ENCODE peak calls at places on chromosomes 3 and 15, in five cellular contexts. L is activated B cell treated with CpG ODN at 0.5 μM for 24 hours, V is osteocyte, C is fibroblast of mammary gland, H is GM13976. Q is an unnamed sample.

GRCh38 chr3:45479627-45480026 is 91.3 kb downstream of the LARS2 start:
- DNase-seq in L (no peak), V (no peak), C (peak), H (no peak), Q (peak)

GRCh38 chr3:112653209-112653871 is 12.4 kb upstream of the CCDC80 start:
- DNase-seq in L (no peak), V (no peak), C (peak), H (no peak), Q (peak)

GRCh38 chr3:118128886-118129285 is 905.8 kb downstream of the IGSF11 start:
- DNase-seq in L (no peak), V (no peak), C (peak), H (no peak), Q (no peak)

GRCh38 chr3:182399978-182400737 is 393.1 kb upstream of the ATP11B start:
- DNase-seq in L (no peak), V (no peak), C (no peak), H (no peak), Q (no peak)

GRCh38 chr3:126528419-126528799 is 4.5 kb downstream of the CHST13 start:
- DNase-seq in L (no peak), V (no peak), C (no peak), H (no peak), Q (no peak)

GRCh38 chr15:40085225-40085624 is 23.5 kb downstream of the BMF start:
- DNase-seq in L (no peak), V (no peak), C (no peak), H (no peak), Q (no peak)

GRCh38 chr3:178479860-178480259 is 56.4 kb upstream of the KCNMB2 start:
- DNase-seq in L (no peak), V (no peak), C (no peak), H (no peak), Q (no peak)

GRCh38 chr3:67655364-67656121 is 1.1 kb upstream of the SUCLG2 start:
- DNase-seq in L (peak), V (no peak), C (no peak), H (no peak), Q (no peak)

GRCh38 chr3:172317984-172318383 is 130.3 kb downstream of the GHSR start:
- DNase-seq in L (no peak), V (no peak), C (peak), H (peak), Q (peak)

GRCh38 chr3:158539414-158540014 is 31.5 kb upstream of the MLF1 start:
- DNase-seq in L (no peak), V (no peak), C (peak), H (no peak), Q (peak)

GRCh38 chr3:177201707-177202397 is 4.6 kb upstream of the TBL1XR1 start:
- DNase-seq in L (no peak), V (no peak), C (no peak), H (peak), Q (no peak)

GRCh38 chr3:155995525-155996370 is 124.6 kb upstream of the KCNAB1 start:
- DNase-seq in L (no peak), V (no peak), C (peak), H (peak), Q (peak)

GRCh38 chr15:31457161-31457560 is 130.5 kb downstream of the KLF13 start:
- DNase-seq in L (no peak), V (peak), C (peak), H (no peak), Q (no peak)

GRCh38 chr15:48333553-48333952 is 2.3 kb downstream of the DUT start:
- DNase-seq in L (no peak), V (no peak), C (no peak), H (no peak), Q (no peak)

GRCh38 chr15:48340111-48340510 is 8.9 kb downstream of the DUT start:
- DNase-seq in L (no peak), V (no peak), C (no peak), H (no peak), Q (no peak)

GRCh38 chr15:48337626-48338025 is 6.4 kb downstream of the DUT start:
- DNase-seq in L (no peak), V (no peak), C (no peak), H (no peak), Q (peak)

GRCh38 chr15:48334260-48334659 is 3.0 kb downstream of the DUT start:
- DNase-seq in L (no peak), V (no peak), C (no peak), H (no peak), Q (no peak)

GRCh38 chr15:48336940-48337339 is 5.7 kb downstream of the DUT start:
- DNase-seq in L (no peak), V (no peak), C (peak), H (no peak), Q (no peak)
- TF ChIP-seq CTCF in L (no peak), V (peak), C (peak), H (peak), Q (peak)

GRCh38 chr15:52734329-52734728 is 55.1 kb upstream of the ATOSA start:
- DNase-seq in L (no peak), V (no peak), C (no peak), H (no peak), Q (no peak)

GRCh38 chr15:52733696-52734255 is 54.6 kb upstream of the ATOSA start:
- DNase-seq in L (no peak), V (no peak), C (no peak), H (no peak), Q (no peak)

GRCh38 chr15:52733078-52733477 is 53.9 kb upstream of the ATOSA start:
- DNase-seq in L (no peak), V (no peak), C (peak), H (no peak), Q (no peak)

GRCh38 chr15:52737720-52738119 is 52.4 kb downstream of the ONECUT1 start:
- DNase-seq in L (no peak), V (no peak), C (peak), H (no peak), Q (peak)

GRCh38 chr15:52735231-52736089 is 54.7 kb downstream of the ONECUT1 start:
- DNase-seq in L (no peak), V (no peak), C (peak), H (peak), Q (peak)
- TF ChIP-seq CTCF in L (no peak), V (peak), C (peak), H (peak), Q (peak)

GRCh38 chr3:51718547-51719412 is 11.9 kb downstream of the GRM2 start:
- DNase-seq in L (no peak), V (peak), C (peak), H (peak), Q (peak)
- TF ChIP-seq CTCF in L (no peak), V (peak), C (peak), H (peak), Q (peak)

DNA sequence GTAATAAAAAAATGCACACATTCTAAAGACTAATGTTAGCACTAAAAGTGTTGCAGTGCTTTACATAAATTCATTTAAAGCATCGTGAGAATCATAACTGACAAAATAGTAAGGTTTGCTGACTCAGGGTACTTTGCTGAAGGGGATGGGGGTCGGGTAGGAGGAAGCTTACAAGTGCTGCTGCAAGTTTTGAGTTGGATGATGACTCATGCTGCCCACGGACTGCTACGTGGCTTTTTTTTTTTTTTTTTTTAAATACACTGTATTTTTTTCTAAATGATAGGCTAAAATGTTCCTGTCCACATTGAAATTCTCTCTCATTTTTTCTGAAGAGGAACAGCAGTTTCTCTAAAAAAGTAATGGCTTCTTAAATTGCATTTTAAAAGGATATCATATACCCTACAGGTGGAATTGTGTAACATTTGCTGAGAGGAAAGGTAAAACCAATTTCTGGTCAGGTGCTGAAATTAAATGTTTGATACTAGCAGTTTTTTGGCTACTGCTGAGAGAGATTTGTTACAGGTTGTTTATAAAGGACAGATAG is 2.2 kb downstream of the MAPK6 start:
- DNase-seq in L (no peak), V (no peak), C (peak), H (peak), Q (peak)
- TF ChIP-seq CTCF in L (no peak), V (no peak), C (no peak), H (no peak), Q (no peak)

GRCh38 chr3:154745925-154746324 is 315.9 kb upstream of the GPR149 start:
- DNase-seq in L (no peak), V (no peak), C (no peak), H (no peak), Q (no peak)
- TF ChIP-seq CTCF in L (no peak), V (no peak), C (peak), H (no peak), Q (no peak)

GRCh38 chr15:68372291-68372811 is 59.6 kb downstream of the ITGA11 start:
- DNase-seq in L (no peak), V (peak), C (peak), H (no peak), Q (peak)
- TF ChIP-seq CTCF in L (no peak), V (peak), C (peak), H (no peak), Q (peak)

GRCh38 chr15:78641876-78642275 is 866 bp upstream of the CHRNB4 start:
- DNase-seq in L (no peak), V (no peak), C (no peak), H (no peak), Q (no peak)

GRCh38 chr15:78638658-78639314 is 2.2 kb downstream of the CHRNB4 start:
- DNase-seq in L (no peak), V (no peak), C (peak), H (peak), Q (peak)

GRCh38 chr15:78640527-78640839 is 527 bp downstream of the CHRNB4 start:
- DNase-seq in L (no peak), V (no peak), C (no peak), H (no peak), Q (no peak)

GRCh38 chr15:78642341-78642740 is 1.3 kb upstream of the CHRNB4 start:
- DNase-seq in L (no peak), V (no peak), C (no peak), H (no peak), Q (no peak)

GRCh38 chr15:78640840-78641733 is at the start of gene CHRNB4:
- DNase-seq in L (peak), V (no peak), C (no peak), H (peak), Q (no peak)
- TF ChIP-seq CTCF in L (no peak), V (no peak), C (no peak), H (no peak), Q (no peak)

DNA sequence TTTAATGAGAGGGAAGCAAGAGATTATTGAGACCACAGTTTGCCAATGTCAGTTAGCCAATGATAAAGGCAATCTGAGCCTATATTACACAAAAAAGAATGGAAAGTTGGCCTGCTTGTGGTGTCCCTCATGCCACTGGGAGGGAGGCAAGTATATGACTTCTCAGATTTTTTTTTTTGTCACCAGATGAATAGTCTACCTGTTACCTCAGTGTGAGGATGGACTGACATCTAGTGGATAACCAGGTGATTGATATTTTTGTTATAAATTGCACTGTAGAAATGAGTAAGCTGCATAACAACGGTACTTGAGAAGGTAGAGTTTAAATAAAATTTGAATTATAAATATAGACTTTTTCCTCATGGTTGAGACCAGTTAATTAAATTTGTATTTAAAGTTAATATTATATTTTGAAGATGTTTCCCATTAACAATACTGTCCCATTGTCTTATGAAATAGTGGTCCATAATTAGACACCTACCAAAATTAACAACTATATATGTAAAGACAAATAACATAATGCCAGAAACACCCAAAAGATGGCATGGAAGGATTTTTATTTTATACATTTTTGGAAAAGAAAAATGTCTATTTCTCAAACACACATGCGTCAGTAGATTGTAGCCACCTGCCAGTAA is 237.8 kb upstream of the GADL1 start:
- DNase-seq in L (no peak), V (no peak), C (peak), H (no peak), Q (peak)
- TF ChIP-seq CTCF in L (peak), V (peak), C (peak), H (no peak), Q (peak)

GRCh38 chr15:34719051-34719882 is 35.5 kb downstream of the GJD2 start:
- DNase-seq in L (no peak), V (no peak), C (no peak), H (no peak), Q (no peak)

GRCh38 chr15:34721157-34721801 is 33.5 kb downstream of the GJD2 start:
- DNase-seq in L (no peak), V (no peak), C (no peak), H (no peak), Q (no peak)

GRCh38 chr15:34724486-34724885 is 30.3 kb downstream of the GJD2 start:
- DNase-seq in L (no peak), V (no peak), C (no peak), H (no peak), Q (no peak)

GRCh38 chr15:34719883-34720148 is 35.0 kb downstream of the GJD2 start:
- DNase-seq in L (no peak), V (no peak), C (no peak), H (no peak), Q (no peak)

DNA sequence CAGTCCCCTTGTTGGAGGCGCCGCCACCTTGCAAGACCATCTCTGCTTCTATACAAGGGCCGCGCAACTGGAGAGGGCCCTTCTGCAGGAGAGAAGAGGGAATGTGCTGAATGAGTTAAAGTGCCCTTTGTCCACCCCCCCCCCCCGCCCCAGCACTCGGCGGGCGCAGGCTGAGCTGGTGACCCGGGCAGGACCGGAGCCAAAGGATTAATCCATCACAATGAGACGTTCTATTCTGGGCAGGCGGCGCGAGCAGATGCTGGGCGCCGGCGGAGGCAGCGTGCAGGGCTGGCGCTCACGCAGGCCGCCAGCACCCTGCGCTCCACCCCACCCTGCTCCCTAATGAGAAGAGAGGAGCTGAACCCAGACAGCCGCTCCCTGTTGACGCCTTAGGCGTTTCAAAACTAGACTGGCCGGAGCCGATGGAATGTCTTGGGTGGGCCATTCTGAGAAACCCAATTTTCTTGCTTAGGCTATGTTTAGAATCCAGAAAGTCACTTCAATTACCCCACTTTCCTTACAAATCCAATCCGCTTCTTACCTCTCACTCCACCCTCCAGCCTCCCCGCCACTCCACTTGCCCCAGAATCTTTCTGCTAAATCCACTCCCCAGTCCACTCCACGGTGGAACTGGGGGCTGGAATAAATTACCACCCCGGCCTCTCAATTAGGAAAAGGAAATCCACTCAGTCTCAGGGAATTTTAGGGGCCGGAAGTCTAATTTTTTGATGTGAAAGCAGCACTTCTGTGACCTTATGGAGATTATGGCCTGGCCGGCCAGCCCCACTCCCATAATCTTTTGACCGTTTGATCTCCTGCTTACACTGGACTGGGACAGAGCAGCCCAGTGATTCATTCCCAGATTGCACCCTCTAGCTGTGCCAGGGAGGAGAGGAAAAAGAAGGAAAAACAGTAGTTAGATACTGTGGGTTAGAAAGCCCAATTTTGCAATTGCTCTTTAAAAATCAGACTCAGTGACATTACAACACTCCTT is 32.7 kb downstream of the GJD2 start:
- DNase-seq in L (no peak), V (peak), C (peak), H (peak), Q (peak)
- TF ChIP-seq CTCF in L (no peak), V (no peak), C (peak), H (no peak), Q (no peak)

GRCh38 chr15:91290553-91290952 is 190.5 kb downstream of the SV2B start:
- DNase-seq in L (no peak), V (no peak), C (no peak), H (no peak), Q (no peak)

GRCh38 chr15:91291673-91292072 is 191.6 kb downstream of the SV2B start:
- DNase-seq in L (no peak), V (no peak), C (peak), H (peak), Q (no peak)

GRCh38 chr15:91294795-91295194 is 194.7 kb downstream of the SV2B start:
- DNase-seq in L (no peak), V (no peak), C (no peak), H (no peak), Q (no peak)

GRCh38 chr15:91289324-91289723 is 189.3 kb downstream of the SV2B start:
- DNase-seq in L (no peak), V (no peak), C (no peak), H (no peak), Q (no peak)
- TF ChIP-seq CTCF in L (no peak), V (no peak), C (no peak), H (no peak), Q (peak)

Q was measured in HFFc6.